ENCODE peak calls at places on chromosome 7, in nine cellular contexts. L is stimulated activated CD8-positive, alpha-beta memory T cell treated with anti-CD3 and anti-CD28 coated beads, Interleukin-7, amount 100 ng/mL, for 24 hours; C is activated CD8-positive, alpha-beta memory T cell treated with anti-CD3 and anti-CD28 coated beads for 24 hours; W is ACHN; U is neuronal stem cell; N is stimulated activated CD4-positive, alpha-beta T cell treated with anti-CD3 and anti-CD28 coated beads, TNF-alpha, amount 100 ng/mL, for 24 hours; S is iPS-NIHi11; E is mesenchymal stem cell; G is endothelial cell of umbilical vein. P is an unnamed sample.
A peak's percentile ranks its signal among the peaks of the same experiment; 100 is the strongest.

GRCh38 chr7:76292206-76292573 is 10.3 kb upstream of the HSPB1 start:
- DNase-seq in L (no peak), C (no peak), W (peak; percentile 34), U (no peak), N (no peak), S (no peak), E (peak; percentile 71), G (peak; percentile 98), P (no peak)

GRCh38 chr7:120274482-120274881 is 1.5 kb downstream of the KCND2 start:
- DNase-seq in L (no peak), C (no peak), W (no peak), U (no peak), N (no peak), S (no peak), E (no peak), G (no peak), P (no peak)

GRCh38 chr7:149278396-149278795 is 16.4 kb downstream of the ZNF783 start:
- DNase-seq in L (no peak), C (no peak), W (no peak), U (no peak), N (no peak), S (no peak), E (no peak), G (no peak), P (no peak)

GRCh38 chr7:18421297-18422004 is 74.1 kb upstream of the HDAC9 start:
- DNase-seq in L (no peak), C (no peak), W (peak; percentile 21), U (peak; percentile 74), N (no peak), S (no peak), E (peak; percentile 72), G (no peak), P (peak; percentile 58)

GRCh38 chr7:105924950-105925349 is 38.1 kb upstream of the CDHR3 start:
- DNase-seq in L (no peak), C (no peak), W (no peak), U (no peak), N (no peak), S (no peak), E (no peak), G (no peak), P (no peak)

GRCh38 chr7:136900005-136900404 is 31.6 kb downstream of the CHRM2 start:
- DNase-seq in L (no peak), C (no peak), W (no peak), U (no peak), N (no peak), S (no peak), E (no peak), G (no peak), P (no peak)

GRCh38 chr7:91826377-91826776 is 54.1 kb downstream of the MTERF1 start:
- DNase-seq in L (no peak), C (no peak), W (no peak), U (no peak), N (no peak), S (no peak), E (no peak), G (no peak), P (no peak)

GRCh38 chr7:45082831-45083331 is 5.9 kb downstream of the NACAD start:
- DNase-seq in L (no peak), C (no peak), W (no peak), U (no peak), N (no peak), S (peak; percentile 14), E (no peak), G (no peak), P (no peak)

GRCh38 chr7:134420509-134421125 is 38.3 kb downstream of the AKR1B1 start:
- DNase-seq in L (no peak), C (no peak), W (peak; percentile 76), U (peak; percentile 48), N (no peak), S (peak; percentile 74), E (peak; percentile 53), G (peak; percentile 62), P (peak; percentile 52)

GRCh38 chr7:44307301-44307900 is 18.0 kb downstream of the CAMK2B start:
- DNase-seq in L (no peak), C (peak; percentile 60), W (peak; percentile 96), U (no peak), N (no peak), S (peak; percentile 74), E (peak; percentile 55), G (peak; percentile 44), P (peak; percentile 56)

P was measured in ecto neural progenitor cell.